ENCODE peak calls at places on chromosomes 6 and 20, in four cellular contexts. P is heart left ventricle, J is BJ, G is hepatic stellate cell. F is an unnamed sample.

GRCh38 chr20:4601630-4602296 is 119.9 kb upstream of the PRND start:
- DNase-seq in P (peak), G (no peak), J (no peak), F (no peak)

GRCh38 chr20:4195499-4195898 is 180.1 kb upstream of the RNF24 start:
- DNase-seq in J (no peak), P (no peak), G (peak), F (no peak)

GRCh38 chr6:16746812-16747211 is 14.4 kb downstream of the ATXN1 start:
- DNase-seq in G (no peak), J (no peak), P (no peak), F (no peak)

GRCh38 chr20:8932192-8933150 is 136.4 kb upstream of the PLCB4 start:
- DNase-seq in G (peak), P (no peak), J (peak), F (no peak)

GRCh38 chr20:49024220-49024619 is 21.9 kb upstream of the CSE1L start:
- DNase-seq in G (no peak), P (no peak), J (no peak), F (no peak)

GRCh38 chr6:107704377-107705013 is 119.6 kb downstream of the SCML4 start:
- DNase-seq in J (no peak), P (no peak), G (peak), F (no peak)

GRCh38 chr6:37442416-37443218 is 9.6 kb downstream of the CMTR1 start:
- DNase-seq in G (no peak), P (no peak), J (no peak), F (no peak)

GRCh38 chr6:138115877-138116660 is 8.8 kb upstream of the PERP start:
- DNase-seq in J (no peak), G (peak), P (peak), F (peak)

F was measured in activated CD4-positive, alpha-beta T cell treated with anti-CD3 and anti-CD28 coated beads for 24 hours.